ENCODE peak calls at places on chromosomes 12 and 14, in ten cellular contexts. H is GM12878, W is HepG2, S is uterus, N is HCT116, T is tibial nerve, V is sigmoid colon, X is stomach, I is IMR-90, J is Peyer's patch. G is an unnamed sample.

GRCh38 chr14:94001501-94002396 is 4.6 kb downstream of the CCDC197 start:
- DNase-seq in H (no peak), W (peak; percentile 56), S (peak; percentile 60), N (peak; percentile 59), T (peak; percentile 22), V (peak; percentile 82), X (peak; percentile 55), I (peak; percentile 67), J (peak; percentile 51), G (peak; percentile 58)

GRCh38 chr12:104736307-104736706 is 221.8 kb downstream of the SLC41A2 start:
- DNase-seq in H (no peak), W (no peak), S (no peak), N (no peak), T (no peak), V (no peak), X (no peak), I (peak; percentile 53), J (no peak), G (no peak)

GRCh38 chr12:6072302-6072752 is 52.1 kb downstream of the VWF start:
- DNase-seq in H (no peak), W (peak; percentile 63), S (no peak), N (no peak), T (no peak), V (no peak), X (no peak), I (peak; percentile 79), J (no peak), G (no peak)

GRCh38 chr14:88380405-88380804 is 5.1 kb upstream of the SPATA7 start:
- DNase-seq in H (no peak), W (no peak), S (no peak), N (no peak), T (no peak), V (no peak), X (no peak), I (peak; percentile 5), J (no peak), G (no peak)

GRCh38 chr12:104672501-104673265 is 215.9 kb downstream of the CHST11 start:
- DNase-seq in H (no peak), W (no peak), S (peak; percentile 80), N (no peak), T (no peak), V (peak; percentile 89), X (no peak), I (no peak), J (no peak), G (no peak)

GRCh38 chr12:7642287-7642686 is 23.4 kb downstream of the APOBEC1 start:
- DNase-seq in H (no peak), W (peak; percentile 9), S (no peak), N (no peak), T (no peak), V (no peak), X (no peak), I (no peak), J (no peak), G (no peak)

GRCh38 chr14:22900088-22900799 is 17.2 kb downstream of the REM2 start:
- DNase-seq in H (peak; percentile 47), W (peak; percentile 83), S (no peak), N (peak; percentile 70), T (no peak), V (no peak), X (no peak), I (peak; percentile 78), J (peak; percentile 54), G (no peak)

GRCh38 chr14:78519863-78520262 is 349.7 kb downstream of the NRXN3 start:
- DNase-seq in H (no peak), W (peak; percentile 4), S (no peak), N (no peak), T (no peak), V (no peak), X (no peak), I (peak; percentile 4), J (no peak), G (peak; percentile 39)

GRCh38 chr14:83300454-83301064 is 1766.9 kb upstream of the SEL1L start:
- DNase-seq in H (no peak), W (peak; percentile 12), S (no peak), N (no peak), T (no peak), V (no peak), X (no peak), I (peak; percentile 52), J (no peak), G (no peak)

GRCh38 chr14:38618514-38618913 is 362.6 kb upstream of the CLEC14A start:
- DNase-seq in H (no peak), W (no peak), S (no peak), N (no peak), T (no peak), V (no peak), X (no peak), I (no peak), J (no peak), G (no peak)

GRCh38 chr12:112852810-112853209 is 54.0 kb upstream of the OAS1 start:
- DNase-seq in H (no peak), W (no peak), S (no peak), N (no peak), T (no peak), V (no peak), X (no peak), I (no peak), J (no peak), G (no peak)

GRCh38 chr12:89236237-89236636 is 116.1 kb downstream of the DUSP6 start:
- DNase-seq in H (no peak), W (no peak), S (no peak), N (no peak), T (no peak), V (no peak), X (no peak), I (peak; percentile 86), J (no peak), G (no peak)

GRCh38 chr12:1465990-1466389 is 128.4 kb downstream of the FBXL14 start:
- DNase-seq in H (no peak), W (no peak), S (no peak), N (no peak), T (no peak), V (no peak), X (no peak), I (no peak), J (no peak), G (no peak)

GRCh38 chr12:71216725-71217579 is 59.2 kb upstream of the TSPAN8 start:
- DNase-seq in H (no peak), W (peak; percentile 28), S (no peak), N (peak; percentile 55), T (no peak), V (no peak), X (peak; percentile 38), I (peak; percentile 0), J (no peak), G (no peak)

GRCh38 chr12:123106640-123107359 is 44.1 kb downstream of the PITPNM2 start:
- DNase-seq in H (no peak), W (no peak), S (no peak), N (no peak), T (no peak), V (no peak), X (no peak), I (no peak), J (peak; percentile 77), G (peak; percentile 57)

GRCh38 chr14:33477752-33478151 is 473.1 kb downstream of the EGLN3 start:
- DNase-seq in H (no peak), W (no peak), S (no peak), N (no peak), T (no peak), V (no peak), X (no peak), I (no peak), J (no peak), G (no peak)

DNA sequence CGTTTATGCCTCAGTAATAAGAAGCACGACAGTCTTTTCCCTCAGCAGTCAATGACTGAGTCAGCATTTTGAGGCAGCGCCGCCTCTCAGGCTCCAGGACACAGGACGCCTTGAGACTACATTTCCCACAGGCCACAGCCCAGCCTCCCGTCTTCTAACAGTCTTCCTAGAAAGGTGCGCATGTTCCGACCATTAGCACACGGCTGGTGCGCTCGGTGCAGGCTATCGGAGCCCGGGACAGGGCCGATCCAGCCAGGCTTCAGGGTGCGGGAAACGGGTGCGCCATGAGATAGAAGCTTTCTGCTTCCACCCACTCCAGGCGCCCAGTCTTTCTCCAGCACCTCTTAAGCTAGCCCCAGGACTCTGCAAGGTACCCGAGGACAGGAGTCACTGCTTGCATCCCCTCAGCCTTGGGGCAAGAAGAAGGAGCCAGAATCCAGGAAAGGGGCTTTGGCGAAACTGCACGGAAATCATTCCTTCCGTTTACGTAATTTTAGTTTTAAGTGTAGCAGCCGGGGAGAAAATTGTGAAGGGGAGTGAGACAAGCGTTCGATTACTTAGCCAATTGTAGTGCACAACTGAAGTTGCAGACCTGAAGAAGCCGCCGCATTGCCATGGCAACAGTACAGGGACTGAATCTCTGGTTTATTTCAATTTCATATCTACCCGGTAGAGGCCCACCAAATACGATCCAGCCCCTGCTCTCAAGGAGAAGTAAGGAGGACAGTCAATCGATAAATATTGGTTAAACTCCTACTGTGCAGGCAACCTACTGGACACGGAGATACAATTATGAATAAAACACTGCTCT is 53.9 kb downstream of the ZNF641 start:
- DNase-seq in H (no peak), W (no peak), S (peak; percentile 69), N (no peak), T (peak; percentile 21), V (peak; percentile 88), X (peak; percentile 80), I (peak; percentile 55), J (peak; percentile 29), G (peak; percentile 58)
- TF ChIP-seq POLR2A in H (no peak), W (no peak), S (peak; percentile 27), N (no peak), T (no peak), V (no peak), X (no peak), I (no peak), J (no peak), G (peak; percentile 18)

GRCh38 chr12:130870442-130871285 is 1.2 kb upstream of the RAN start:
- DNase-seq in H (peak; percentile 75), W (peak; percentile 96), S (peak; percentile 66), N (peak; percentile 83), T (peak; percentile 35), V (peak; percentile 83), X (peak; percentile 58), I (peak; percentile 83), J (peak; percentile 71), G (peak; percentile 68)
- H3K4me1 ChIP-seq in H (peaks cover 7% of the 10 kb centered on the region), W (peaks cover 67% of the 10 kb centered on the region), S (peaks cover 12% of the 10 kb centered on the region), N (peaks cover 20% of the 10 kb centered on the region), T (no peaks in the 10 kb centered on the region), V (peaks cover 33% of the 10 kb centered on the region), X (peaks cover 15% of the 10 kb centered on the region), I (no peaks in the 10 kb centered on the region), J (no peaks in the 10 kb centered on the region), G (peaks cover 19% of the 10 kb centered on the region)

DNA sequence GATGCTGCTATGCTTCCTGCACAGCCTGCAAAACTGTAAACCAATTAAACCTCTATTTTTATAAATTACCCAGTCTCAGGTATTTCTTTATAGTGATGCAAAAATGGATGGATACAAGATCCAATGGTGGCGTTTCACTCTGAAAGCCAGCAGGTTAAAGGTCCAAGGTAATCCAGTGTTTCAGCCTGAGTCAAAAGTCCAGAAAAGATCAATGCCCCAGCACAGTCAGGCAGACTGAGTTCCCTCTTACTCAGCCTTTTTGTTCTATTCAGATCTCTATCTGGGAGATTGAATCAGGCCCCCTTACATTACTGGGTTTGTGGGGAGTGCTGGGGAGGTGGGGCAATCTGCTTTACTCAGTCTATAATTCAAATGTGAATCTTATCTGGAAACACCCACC is 464.5 kb downstream of the GXYLT1 start:
- DNase-seq in H (no peak), W (no peak), S (no peak), N (no peak), T (no peak), V (no peak), X (no peak), I (no peak), J (no peak), G (no peak)
- TF ChIP-seq POLR2A in H (no peak), W (no peak), S (no peak), N (no peak), T (no peak), V (no peak), X (no peak), I (no peak), J (no peak), G (no peak)

GRCh38 chr12:124920353-124920935 is 6.0 kb upstream of the UBC start:
- DNase-seq in H (no peak), W (no peak), S (no peak), N (no peak), T (no peak), V (no peak), X (no peak), I (no peak), J (no peak), G (no peak)
- H3K4me1 ChIP-seq in H (peaks cover 36% of the 10 kb centered on the region), W (peaks cover 61% of the 10 kb centered on the region), S (peaks cover 15% of the 10 kb centered on the region), N (peaks cover 65% of the 10 kb centered on the region), T (no peaks in the 10 kb centered on the region), V (peaks cover 55% of the 10 kb centered on the region), X (peaks cover 38% of the 10 kb centered on the region), I (peaks cover 14% of the 10 kb centered on the region), J (peaks cover 4% of the 10 kb centered on the region), G (peaks cover 17% of the 10 kb centered on the region)

G was measured in right lobe of liver.